ENCODE peak calls at places on chromosome 20, in six cellular contexts. One of them, this sample, is unnamed.

GRCh38 chr20:62027116-62027515 is 38.6 kb downstream of the TAF4 start:
- DNase-seq in OCI-M1: no peak
- DNase-seq in A172: no peak
- DNase-seq in kidney glomerular epithelial cell: no peak
- DNase-seq in activated CD4-positive, CD25-positive, alpha-beta regulatory T cell: no peak
- DNase-seq in NCI-H1092: no peak
- DNase-seq in this sample: no peak

GRCh38 chr20:41249371-41249770 is 68.2 kb downstream of the ZHX3 start:
- DNase-seq in OCI-M1: no peak
- DNase-seq in A172: peak; percentile 80
- DNase-seq in kidney glomerular epithelial cell: peak; percentile 88
- DNase-seq in activated CD4-positive, CD25-positive, alpha-beta regulatory T cell: no peak
- DNase-seq in NCI-H1092: no peak
- DNase-seq in this sample: no peak

GRCh38 chr20:48295445-48295903 is 510.2 kb upstream of the SULF2 start:
- DNase-seq in OCI-M1: no peak
- DNase-seq in A172: peak; percentile 97
- DNase-seq in kidney glomerular epithelial cell: peak; percentile 95
- DNase-seq in activated CD4-positive, CD25-positive, alpha-beta regulatory T cell: no peak
- DNase-seq in NCI-H1092: no peak
- DNase-seq in this sample: peak; percentile 43

GRCh38 chr20:20695250-20695816 is 17.1 kb downstream of the RALGAPA2 start:
- DNase-seq in OCI-M1: no peak
- DNase-seq in A172: no peak
- DNase-seq in kidney glomerular epithelial cell: no peak
- DNase-seq in activated CD4-positive, CD25-positive, alpha-beta regulatory T cell: no peak
- DNase-seq in NCI-H1092: no peak
- DNase-seq in this sample: no peak

GRCh38 chr20:58875541-58876134 is 23.1 kb downstream of the GNAS start:
- DNase-seq in OCI-M1: no peak
- DNase-seq in A172: peak; percentile 76
- DNase-seq in kidney glomerular epithelial cell: no peak
- DNase-seq in activated CD4-positive, CD25-positive, alpha-beta regulatory T cell: no peak
- DNase-seq in NCI-H1092: no peak
- DNase-seq in this sample: no peak

GRCh38 chr20:59825944-59826759 is 107.3 kb downstream of the SYCP2 start:
- DNase-seq in OCI-M1: no peak
- DNase-seq in A172: no peak
- DNase-seq in kidney glomerular epithelial cell: no peak
- DNase-seq in activated CD4-positive, CD25-positive, alpha-beta regulatory T cell: no peak
- DNase-seq in NCI-H1092: peak; percentile 16
- DNase-seq in this sample: peak; percentile 43

GRCh38 chr20:58103517-58103904 is 124.9 kb downstream of the ANKRD60 start:
- DNase-seq in OCI-M1: no peak
- DNase-seq in A172: no peak
- DNase-seq in kidney glomerular epithelial cell: no peak
- DNase-seq in activated CD4-positive, CD25-positive, alpha-beta regulatory T cell: no peak
- DNase-seq in NCI-H1092: no peak
- DNase-seq in this sample: no peak

GRCh38 chr20:57930328-57930727 is 220.5 kb upstream of the PMEPA1 start:
- DNase-seq in OCI-M1: no peak
- DNase-seq in A172: no peak
- DNase-seq in kidney glomerular epithelial cell: no peak
- DNase-seq in activated CD4-positive, CD25-positive, alpha-beta regulatory T cell: no peak
- DNase-seq in NCI-H1092: no peak
- DNase-seq in this sample: peak; percentile 43

GRCh38 chr20:24917797-24918578 is 31.1 kb upstream of the CST7 start:
- DNase-seq in OCI-M1: peak; percentile 73
- DNase-seq in A172: peak; percentile 53
- DNase-seq in kidney glomerular epithelial cell: peak; percentile 47
- DNase-seq in activated CD4-positive, CD25-positive, alpha-beta regulatory T cell: no peak
- DNase-seq in NCI-H1092: peak; percentile 23
- DNase-seq in this sample: peak; percentile 66

GRCh38 chr20:25399038-25399430 is 8.4 kb upstream of the ABHD12 start:
- DNase-seq in OCI-M1: peak; percentile 81
- DNase-seq in A172: peak; percentile 81
- DNase-seq in kidney glomerular epithelial cell: peak; percentile 87
- DNase-seq in activated CD4-positive, CD25-positive, alpha-beta regulatory T cell: no peak
- DNase-seq in NCI-H1092: peak; percentile 24
- DNase-seq in this sample: no peak

GRCh38 chr20:2296545-2297351 is 947 bp downstream of the TGM3 start:
- DNase-seq in OCI-M1: no peak
- DNase-seq in A172: no peak
- DNase-seq in kidney glomerular epithelial cell: no peak
- DNase-seq in activated CD4-positive, CD25-positive, alpha-beta regulatory T cell: no peak
- DNase-seq in NCI-H1092: no peak
- DNase-seq in this sample: no peak

GRCh38 chr20:15327123-15327522 is 989.7 kb upstream of the FLRT3 start:
- DNase-seq in OCI-M1: no peak
- DNase-seq in A172: no peak
- DNase-seq in kidney glomerular epithelial cell: no peak
- DNase-seq in activated CD4-positive, CD25-positive, alpha-beta regulatory T cell: no peak
- DNase-seq in NCI-H1092: no peak
- DNase-seq in this sample: no peak

GRCh38 chr20:49712918-49713778 is 530 bp downstream of the B4GALT5 start:
- DNase-seq in OCI-M1: peak; percentile 40
- DNase-seq in A172: no peak
- DNase-seq in kidney glomerular epithelial cell: no peak
- DNase-seq in activated CD4-positive, CD25-positive, alpha-beta regulatory T cell: peak; percentile 11
- DNase-seq in NCI-H1092: no peak
- DNase-seq in this sample: peak; percentile 26

GRCh38 chr20:57667924-57668782 is 41.7 kb downstream of the PMEPA1 start:
- DNase-seq in OCI-M1: no peak
- DNase-seq in A172: no peak
- DNase-seq in kidney glomerular epithelial cell: no peak
- DNase-seq in activated CD4-positive, CD25-positive, alpha-beta regulatory T cell: no peak
- DNase-seq in NCI-H1092: no peak
- DNase-seq in this sample: no peak

GRCh38 chr20:967796-968742 is 34.0 kb downstream of the RSPO4 start:
- DNase-seq in OCI-M1: peak; percentile 63
- DNase-seq in A172: peak; percentile 48
- DNase-seq in kidney glomerular epithelial cell: no peak
- DNase-seq in activated CD4-positive, CD25-positive, alpha-beta regulatory T cell: no peak
- DNase-seq in NCI-H1092: no peak
- DNase-seq in this sample: no peak

GRCh38 chr20:57445298-57445697 is 54.1 kb downstream of the RBM38 start:
- DNase-seq in OCI-M1: no peak
- DNase-seq in A172: peak; percentile 70
- DNase-seq in kidney glomerular epithelial cell: no peak
- DNase-seq in activated CD4-positive, CD25-positive, alpha-beta regulatory T cell: no peak
- DNase-seq in NCI-H1092: no peak
- DNase-seq in this sample: no peak

GRCh38 chr20:13868331-13868730 is 83.5 kb downstream of the NDUFAF5 start:
- DNase-seq in OCI-M1: no peak
- DNase-seq in A172: no peak
- DNase-seq in kidney glomerular epithelial cell: no peak
- DNase-seq in activated CD4-positive, CD25-positive, alpha-beta regulatory T cell: no peak
- DNase-seq in NCI-H1092: no peak
- DNase-seq in this sample: no peak

GRCh38 chr20:10312111-10312510 is 93.5 kb downstream of the SNAP25 start:
- DNase-seq in OCI-M1: no peak
- DNase-seq in A172: no peak
- DNase-seq in kidney glomerular epithelial cell: no peak
- DNase-seq in activated CD4-positive, CD25-positive, alpha-beta regulatory T cell: no peak
- DNase-seq in NCI-H1092: no peak
- DNase-seq in this sample: no peak

GRCh38 chr20:47320990-47321805 is 35.3 kb downstream of the ZMYND8 start:
- DNase-seq in OCI-M1: no peak
- DNase-seq in A172: no peak
- DNase-seq in kidney glomerular epithelial cell: no peak
- DNase-seq in activated CD4-positive, CD25-positive, alpha-beta regulatory T cell: no peak
- DNase-seq in NCI-H1092: no peak
- DNase-seq in this sample: peak; percentile 50

GRCh38 chr20:64112691-64113443 is 5.5 kb upstream of the NPBWR2 start:
- DNase-seq in OCI-M1: no peak
- DNase-seq in A172: no peak
- DNase-seq in kidney glomerular epithelial cell: no peak
- DNase-seq in activated CD4-positive, CD25-positive, alpha-beta regulatory T cell: no peak
- DNase-seq in NCI-H1092: no peak
- DNase-seq in this sample: peak; percentile 17

GRCh38 chr20:1431158-1431557 is 35.5 kb downstream of the NSFL1C start:
- DNase-seq in OCI-M1: peak; percentile 17
- DNase-seq in A172: no peak
- DNase-seq in kidney glomerular epithelial cell: no peak
- DNase-seq in activated CD4-positive, CD25-positive, alpha-beta regulatory T cell: no peak
- DNase-seq in NCI-H1092: no peak
- DNase-seq in this sample: no peak

GRCh38 chr20:21453676-21454075 is 56.4 kb upstream of the NKX2-4 start:
- DNase-seq in OCI-M1: no peak
- DNase-seq in A172: no peak
- DNase-seq in kidney glomerular epithelial cell: no peak
- DNase-seq in activated CD4-positive, CD25-positive, alpha-beta regulatory T cell: no peak
- DNase-seq in NCI-H1092: no peak
- DNase-seq in this sample: no peak